ENCODE peak calls at places on chromosomes 5 and 9, in ten cellular contexts. One of them, this sample, is unnamed.

GRCh38 chr5:144156767-144157171 is 13.7 kb downstream of the YIPF5 start:
- DNase-seq in DMS53: peak
- DNase-seq in ACHN: no peak
- DNase-seq in aorta: no peak
- DNase-seq in GM19239: no peak
- DNase-seq in activated naive CD8-positive, alpha-beta T cell treated with anti-CD3 and anti-CD28 coated beads for 36 hours: no peak
- DNase-seq in NCI-H1436: no peak
- DNase-seq in GM04503: no peak
- DNase-seq in CD4-positive, alpha-beta memory T cell: no peak
- DNase-seq in stimulated activated CD4-positive, alpha-beta T cell treated with anti-CD3 and anti-CD28 coated beads, Interleukin-2, amount 100 ng/mL, for 48 hours: no peak
- DNase-seq in this sample: no peak

GRCh38 chr9:68685213-68685612 is 19.8 kb upstream of the PIP5K1B start:
- DNase-seq in activated naive CD8-positive, alpha-beta T cell treated with anti-CD3 and anti-CD28 coated beads for 36 hours: no peak
- DNase-seq in NCI-H1436: no peak
- DNase-seq in CD4-positive, alpha-beta memory T cell: no peak
- DNase-seq in GM04503: no peak
- DNase-seq in stimulated activated CD4-positive, alpha-beta T cell treated with anti-CD3 and anti-CD28 coated beads, Interleukin-2, amount 100 ng/mL, for 48 hours: no peak
- DNase-seq in ACHN: no peak
- DNase-seq in aorta: no peak
- DNase-seq in GM19239: no peak
- DNase-seq in DMS53: no peak
- DNase-seq in this sample: no peak

GRCh38 chr9:137174722-137175293 is 3.0 kb upstream of the TMEM210 start:
- DNase-seq in GM04503: no peak
- DNase-seq in ACHN: no peak
- DNase-seq in stimulated activated CD4-positive, alpha-beta T cell treated with anti-CD3 and anti-CD28 coated beads, Interleukin-2, amount 100 ng/mL, for 48 hours: no peak
- DNase-seq in CD4-positive, alpha-beta memory T cell: no peak
- DNase-seq in NCI-H1436: no peak
- DNase-seq in aorta: no peak
- DNase-seq in activated naive CD8-positive, alpha-beta T cell treated with anti-CD3 and anti-CD28 coated beads for 36 hours: no peak
- DNase-seq in DMS53: no peak
- DNase-seq in GM19239: no peak
- DNase-seq in this sample: no peak

GRCh38 chr9:136658849-136659535 is 3.7 kb upstream of the EGFL7 start:
- DNase-seq in ACHN: no peak
- DNase-seq in GM19239: no peak
- DNase-seq in aorta: no peak
- DNase-seq in NCI-H1436: no peak
- DNase-seq in CD4-positive, alpha-beta memory T cell: no peak
- DNase-seq in stimulated activated CD4-positive, alpha-beta T cell treated with anti-CD3 and anti-CD28 coated beads, Interleukin-2, amount 100 ng/mL, for 48 hours: no peak
- DNase-seq in DMS53: no peak
- DNase-seq in activated naive CD8-positive, alpha-beta T cell treated with anti-CD3 and anti-CD28 coated beads for 36 hours: peak
- DNase-seq in GM04503: no peak
- DNase-seq in this sample: no peak

GRCh38 chr5:135660826-135661555 is 82.2 kb upstream of the CXCL14 start:
- DNase-seq in CD4-positive, alpha-beta memory T cell: no peak
- DNase-seq in GM04503: no peak
- DNase-seq in activated naive CD8-positive, alpha-beta T cell treated with anti-CD3 and anti-CD28 coated beads for 36 hours: no peak
- DNase-seq in ACHN: peak
- DNase-seq in DMS53: peak
- DNase-seq in GM19239: no peak
- DNase-seq in aorta: no peak
- DNase-seq in stimulated activated CD4-positive, alpha-beta T cell treated with anti-CD3 and anti-CD28 coated beads, Interleukin-2, amount 100 ng/mL, for 48 hours: no peak
- DNase-seq in NCI-H1436: no peak
- DNase-seq in this sample: no peak

GRCh38 chr9:111678293-111678692 is 16.9 kb downstream of the GNG10 start:
- DNase-seq in stimulated activated CD4-positive, alpha-beta T cell treated with anti-CD3 and anti-CD28 coated beads, Interleukin-2, amount 100 ng/mL, for 48 hours: no peak
- DNase-seq in ACHN: no peak
- DNase-seq in GM19239: no peak
- DNase-seq in DMS53: no peak
- DNase-seq in CD4-positive, alpha-beta memory T cell: no peak
- DNase-seq in NCI-H1436: no peak
- DNase-seq in activated naive CD8-positive, alpha-beta T cell treated with anti-CD3 and anti-CD28 coated beads for 36 hours: no peak
- DNase-seq in aorta: no peak
- DNase-seq in GM04503: no peak
- DNase-seq in this sample: no peak

GRCh38 chr9:112166176-112167140 is 8.6 kb downstream of the SUSD1 start:
- DNase-seq in GM19239: no peak
- DNase-seq in DMS53: no peak
- DNase-seq in stimulated activated CD4-positive, alpha-beta T cell treated with anti-CD3 and anti-CD28 coated beads, Interleukin-2, amount 100 ng/mL, for 48 hours: no peak
- DNase-seq in aorta: no peak
- DNase-seq in activated naive CD8-positive, alpha-beta T cell treated with anti-CD3 and anti-CD28 coated beads for 36 hours: no peak
- DNase-seq in NCI-H1436: no peak
- DNase-seq in GM04503: peak
- DNase-seq in CD4-positive, alpha-beta memory T cell: no peak
- DNase-seq in ACHN: peak
- DNase-seq in this sample: no peak

GRCh38 chr5:134175874-134176522 is 752 bp downstream of the SKP1 start:
- DNase-seq in CD4-positive, alpha-beta memory T cell: no peak
- DNase-seq in DMS53: peak
- DNase-seq in GM19239: no peak
- DNase-seq in GM04503: no peak
- DNase-seq in activated naive CD8-positive, alpha-beta T cell treated with anti-CD3 and anti-CD28 coated beads for 36 hours: no peak
- DNase-seq in stimulated activated CD4-positive, alpha-beta T cell treated with anti-CD3 and anti-CD28 coated beads, Interleukin-2, amount 100 ng/mL, for 48 hours: no peak
- DNase-seq in aorta: peak
- DNase-seq in NCI-H1436: no peak
- DNase-seq in ACHN: peak
- DNase-seq in this sample: no peak

GRCh38 chr9:115237383-115238087 is 119.6 kb upstream of the TNC start:
- DNase-seq in activated naive CD8-positive, alpha-beta T cell treated with anti-CD3 and anti-CD28 coated beads for 36 hours: no peak
- DNase-seq in GM19239: no peak
- DNase-seq in CD4-positive, alpha-beta memory T cell: no peak
- DNase-seq in DMS53: no peak
- DNase-seq in stimulated activated CD4-positive, alpha-beta T cell treated with anti-CD3 and anti-CD28 coated beads, Interleukin-2, amount 100 ng/mL, for 48 hours: no peak
- DNase-seq in aorta: peak
- DNase-seq in ACHN: no peak
- DNase-seq in GM04503: no peak
- DNase-seq in NCI-H1436: no peak
- DNase-seq in this sample: no peak

GRCh38 chr5:22611327-22611726 is 241.8 kb downstream of the CDH12 start:
- DNase-seq in aorta: no peak
- DNase-seq in activated naive CD8-positive, alpha-beta T cell treated with anti-CD3 and anti-CD28 coated beads for 36 hours: no peak
- DNase-seq in ACHN: no peak
- DNase-seq in stimulated activated CD4-positive, alpha-beta T cell treated with anti-CD3 and anti-CD28 coated beads, Interleukin-2, amount 100 ng/mL, for 48 hours: no peak
- DNase-seq in GM19239: no peak
- DNase-seq in GM04503: no peak
- DNase-seq in DMS53: no peak
- DNase-seq in CD4-positive, alpha-beta memory T cell: no peak
- DNase-seq in NCI-H1436: no peak
- DNase-seq in this sample: no peak

GRCh38 chr5:95843733-95844223 is 21.3 kb upstream of the GLRX start:
- DNase-seq in GM19239: no peak
- DNase-seq in activated naive CD8-positive, alpha-beta T cell treated with anti-CD3 and anti-CD28 coated beads for 36 hours: no peak
- DNase-seq in stimulated activated CD4-positive, alpha-beta T cell treated with anti-CD3 and anti-CD28 coated beads, Interleukin-2, amount 100 ng/mL, for 48 hours: no peak
- DNase-seq in aorta: no peak
- DNase-seq in ACHN: no peak
- DNase-seq in GM04503: no peak
- DNase-seq in DMS53: no peak
- DNase-seq in CD4-positive, alpha-beta memory T cell: no peak
- DNase-seq in NCI-H1436: no peak
- DNase-seq in this sample: no peak

GRCh38 chr9:93903886-93904648 is 51.1 kb downstream of the BARX1 start:
- DNase-seq in ACHN: no peak
- DNase-seq in activated naive CD8-positive, alpha-beta T cell treated with anti-CD3 and anti-CD28 coated beads for 36 hours: no peak
- DNase-seq in GM19239: no peak
- DNase-seq in GM04503: no peak
- DNase-seq in CD4-positive, alpha-beta memory T cell: no peak
- DNase-seq in aorta: no peak
- DNase-seq in NCI-H1436: no peak
- DNase-seq in stimulated activated CD4-positive, alpha-beta T cell treated with anti-CD3 and anti-CD28 coated beads, Interleukin-2, amount 100 ng/mL, for 48 hours: no peak
- DNase-seq in DMS53: no peak
- DNase-seq in this sample: no peak

GRCh38 chr5:157449011-157449723 is 10.8 kb upstream of the NIPAL4 start:
- DNase-seq in NCI-H1436: no peak
- DNase-seq in GM19239: no peak
- DNase-seq in CD4-positive, alpha-beta memory T cell: no peak
- DNase-seq in activated naive CD8-positive, alpha-beta T cell treated with anti-CD3 and anti-CD28 coated beads for 36 hours: no peak
- DNase-seq in DMS53: no peak
- DNase-seq in aorta: peak
- DNase-seq in stimulated activated CD4-positive, alpha-beta T cell treated with anti-CD3 and anti-CD28 coated beads, Interleukin-2, amount 100 ng/mL, for 48 hours: no peak
- DNase-seq in ACHN: no peak
- DNase-seq in GM04503: no peak
- DNase-seq in this sample: no peak

GRCh38 chr9:14561929-14562386 is 131.3 kb downstream of the ZDHHC21 start:
- DNase-seq in stimulated activated CD4-positive, alpha-beta T cell treated with anti-CD3 and anti-CD28 coated beads, Interleukin-2, amount 100 ng/mL, for 48 hours: no peak
- DNase-seq in GM19239: no peak
- DNase-seq in DMS53: no peak
- DNase-seq in aorta: no peak
- DNase-seq in CD4-positive, alpha-beta memory T cell: no peak
- DNase-seq in activated naive CD8-positive, alpha-beta T cell treated with anti-CD3 and anti-CD28 coated beads for 36 hours: no peak
- DNase-seq in ACHN: no peak
- DNase-seq in NCI-H1436: no peak
- DNase-seq in GM04503: no peak
- DNase-seq in this sample: peak